ENCODE peak calls at places on chromosome 15, in six cellular contexts. R is testis; A is pancreas; E is foreskin keratinocyte; G is H9; X is CD4-positive, alpha-beta T cell. P is an unnamed sample.

GRCh38 chr15:97977734-97978133 is 17.2 kb downstream of the ARRDC4 start:
- DNase-seq in R (no peak), A (no peak), E (peak; percentile 90), G (no peak), X (no peak), P (no peak)

GRCh38 chr15:88917764-88918163 is 4.6 kb upstream of the MFGE8 start:
- DNase-seq in R (no peak), A (no peak), E (no peak), G (no peak), X (no peak), P (no peak)

GRCh38 chr15:59549339-59549807 is 62.2 kb upstream of the GCNT3 start:
- DNase-seq in R (no peak), A (no peak), E (no peak), G (peak; percentile 66), X (no peak), P (no peak)

GRCh38 chr15:64163662-64164362 is 990 bp upstream of the PPIB start:
- DNase-seq in R (peak; percentile 51), A (no peak), E (no peak), G (no peak), X (no peak), P (no peak)

GRCh38 chr15:39731266-39731665 is 51.4 kb downstream of the FSIP1 start:
- DNase-seq in R (no peak), A (no peak), E (no peak), G (no peak), X (no peak), P (no peak)

GRCh38 chr15:81108427-81108826 is 25.6 kb upstream of the CFAP161 start:
- DNase-seq in R (no peak), A (no peak), E (no peak), G (no peak), X (no peak), P (no peak)

GRCh38 chr15:55588070-55588817 is at the start of gene PYGO1:
- DNase-seq in R (peak; percentile 68), A (peak; percentile 85), E (peak; percentile 32), G (peak; percentile 62), X (peak; percentile 6), P (no peak)

GRCh38 chr15:93044301-93045190 is 44.5 kb downstream of the RGMA start:
- DNase-seq in R (no peak), A (peak; percentile 63), E (no peak), G (no peak), X (no peak), P (no peak)

GRCh38 chr15:101689901-101690300 is 34.4 kb downstream of the TARS3 start:
- DNase-seq in R (no peak), A (no peak), E (peak; percentile 76), G (no peak), X (no peak), P (no peak)

GRCh38 chr15:67142142-67143092 is 77.0 kb downstream of the SMAD3 start:
- DNase-seq in R (no peak), A (no peak), E (no peak), G (no peak), X (no peak), P (no peak)

GRCh38 chr15:83200589-83200988 is 7.0 kb downstream of the HDGFL3 start:
- DNase-seq in R (no peak), A (no peak), E (no peak), G (no peak), X (no peak), P (no peak)
- H3K27ac ChIP-seq in R (no peak overlapping the region), A (no peak overlapping the region), E (no peak overlapping the region), G (no peak overlapping the region), X (no peak overlapping the region), P (no peak overlapping the region)

DNA sequence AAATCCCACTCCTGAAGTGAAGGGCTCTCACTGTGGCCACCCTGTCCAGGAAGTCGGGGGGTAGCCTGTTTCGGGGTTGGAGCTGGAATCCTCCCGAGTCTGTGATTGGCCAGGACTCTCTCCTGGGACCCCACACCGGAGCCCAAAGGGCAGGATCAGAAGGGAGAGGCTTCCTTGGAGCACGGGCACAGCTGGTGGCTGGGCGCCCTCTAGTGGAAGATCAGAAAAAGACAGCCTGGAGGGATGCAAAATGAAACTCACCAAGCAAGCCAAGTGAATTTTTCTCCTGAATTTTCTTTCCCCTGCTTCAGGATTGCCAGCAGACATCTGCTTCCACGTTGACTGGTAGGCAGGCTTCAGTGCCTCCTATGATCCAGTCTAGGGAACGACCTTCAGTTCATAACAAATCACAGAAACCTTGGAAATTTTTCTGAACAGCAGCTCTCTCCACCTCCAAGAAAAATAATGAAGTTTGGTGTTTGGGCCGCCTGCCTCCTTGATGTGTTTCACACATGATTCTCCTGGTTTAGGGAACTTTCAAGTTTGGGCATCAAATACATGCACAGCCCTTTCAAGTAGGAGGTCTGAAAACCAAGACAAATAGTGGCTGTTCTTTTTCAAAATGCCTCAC is 224.7 kb downstream of the VPS13C start:
- DNase-seq in R (peak; percentile 83), A (peak; percentile 73), E (peak; percentile 8), G (peak; percentile 83), X (peak; percentile 23), P (no peak)
- H3K27ac ChIP-seq in R (no peak overlapping the region), A (no peak overlapping the region), E (no peak overlapping the region), G (no peak overlapping the region), X (no peak overlapping the region), P (no peak overlapping the region)

GRCh38 chr15:76517910-76518309 is 181.3 kb downstream of the ISL2 start:
- DNase-seq in R (no peak), A (no peak), E (no peak), G (peak; percentile 30), X (no peak), P (no peak)

GRCh38 chr15:76514292-76514691 is 177.7 kb downstream of the ISL2 start:
- DNase-seq in R (no peak), A (no peak), E (no peak), G (no peak), X (no peak), P (no peak)

GRCh38 chr15:76512971-76513370 is 176.4 kb downstream of the ISL2 start:
- DNase-seq in R (no peak), A (no peak), E (peak; percentile 44), G (no peak), X (no peak), P (no peak)
- H3K27ac ChIP-seq in R (no peak overlapping the region), A (no peak overlapping the region), E (no peak overlapping the region), G (no peak overlapping the region), X (no peak overlapping the region), P (no peak overlapping the region)

GRCh38 chr15:70835415-70835814 is 18.5 kb downstream of the LARP6 start:
- DNase-seq in R (peak; percentile 84), A (no peak), E (no peak), G (no peak), X (no peak), P (no peak)

GRCh38 chr15:70832176-70832575 is 21.8 kb downstream of the LARP6 start:
- DNase-seq in R (peak; percentile 4), A (no peak), E (no peak), G (no peak), X (no peak), P (no peak)

GRCh38 chr15:70834999-70835398 is 19.0 kb downstream of the LARP6 start:
- DNase-seq in R (no peak), A (no peak), E (no peak), G (no peak), X (no peak), P (no peak)

GRCh38 chr15:70835826-70836225 is 18.1 kb downstream of the LARP6 start:
- DNase-seq in R (peak; percentile 88), A (no peak), E (no peak), G (no peak), X (no peak), P (no peak)

DNA sequence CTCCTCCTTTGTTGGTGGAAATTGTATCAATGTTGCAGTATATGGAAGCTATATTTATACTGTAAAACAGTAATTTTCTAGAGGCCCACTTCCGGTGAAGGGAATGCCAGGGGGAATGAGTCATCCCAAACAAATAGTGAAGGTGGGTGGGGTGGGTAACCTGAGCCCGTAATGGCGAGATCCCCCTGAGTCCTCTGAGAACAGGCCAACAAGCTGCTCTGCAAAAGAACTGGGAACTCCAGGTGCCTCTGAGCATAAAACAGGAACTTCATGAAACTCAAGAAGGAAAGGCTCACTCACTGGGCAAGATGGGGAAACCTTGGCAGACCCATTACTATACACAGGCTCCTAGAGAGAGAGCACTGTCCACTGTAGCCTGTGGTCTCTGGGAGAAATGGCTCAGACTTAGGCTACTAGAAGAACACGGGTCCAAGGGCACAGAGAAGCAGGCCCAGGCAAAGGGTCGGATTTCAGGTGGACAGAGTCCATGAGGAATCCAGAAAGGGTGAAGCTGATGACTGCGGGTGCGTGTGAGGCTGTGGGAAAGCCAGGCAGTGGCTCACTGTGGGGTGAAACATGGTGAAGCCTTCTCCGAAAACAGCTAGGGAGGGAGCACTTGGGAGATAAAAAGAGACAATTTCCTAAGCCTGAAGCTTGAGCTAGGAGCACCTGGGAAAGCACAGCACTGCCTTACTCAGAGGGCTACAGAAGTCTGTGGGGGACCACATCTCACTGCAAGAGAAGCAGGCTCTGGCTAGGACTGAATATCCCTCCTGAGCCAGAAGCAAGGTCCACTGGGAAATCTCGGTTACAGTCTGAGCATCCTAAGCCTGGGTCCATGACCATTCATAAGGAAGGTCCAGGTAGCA is 19.8 kb downstream of the LARP6 start:
- DNase-seq in R (no peak), A (no peak), E (peak; percentile 52), G (peak; percentile 59), X (no peak), P (no peak)
- H3K27ac ChIP-seq in R (peak overlapping the region; percentile 67), A (no peak overlapping the region), E (peak overlapping the region; percentile 56), G (peak overlapping the region; percentile 22), X (no peak overlapping the region), P (peak overlapping the region; percentile 68)

GRCh38 chr15:75045332-75046015 is 22.1 kb downstream of the PPCDC start:
- DNase-seq in R (no peak), A (no peak), E (no peak), G (no peak), X (no peak), P (no peak)
- H3K27ac ChIP-seq in R (no peak overlapping the region), A (no peak overlapping the region), E (no peak overlapping the region), G (no peak overlapping the region), X (no peak overlapping the region), P (no peak overlapping the region)

GRCh38 chr15:70715840-70716510 is 47.4 kb downstream of the UACA start:
- DNase-seq in R (no peak), A (peak; percentile 28), E (no peak), G (no peak), X (no peak), P (no peak)

GRCh38 chr15:70714575-70714974 is 48.8 kb downstream of the UACA start:
- DNase-seq in R (no peak), A (no peak), E (peak; percentile 51), G (no peak), X (no peak), P (no peak)

GRCh38 chr15:70713547-70714414 is 49.6 kb downstream of the UACA start:
- DNase-seq in R (no peak), A (no peak), E (peak; percentile 24), G (no peak), X (no peak), P (no peak)

GRCh38 chr15:70720228-70721016 is 42.9 kb downstream of the UACA start:
- DNase-seq in R (no peak), A (no peak), E (no peak), G (no peak), X (no peak), P (no peak)

DNA sequence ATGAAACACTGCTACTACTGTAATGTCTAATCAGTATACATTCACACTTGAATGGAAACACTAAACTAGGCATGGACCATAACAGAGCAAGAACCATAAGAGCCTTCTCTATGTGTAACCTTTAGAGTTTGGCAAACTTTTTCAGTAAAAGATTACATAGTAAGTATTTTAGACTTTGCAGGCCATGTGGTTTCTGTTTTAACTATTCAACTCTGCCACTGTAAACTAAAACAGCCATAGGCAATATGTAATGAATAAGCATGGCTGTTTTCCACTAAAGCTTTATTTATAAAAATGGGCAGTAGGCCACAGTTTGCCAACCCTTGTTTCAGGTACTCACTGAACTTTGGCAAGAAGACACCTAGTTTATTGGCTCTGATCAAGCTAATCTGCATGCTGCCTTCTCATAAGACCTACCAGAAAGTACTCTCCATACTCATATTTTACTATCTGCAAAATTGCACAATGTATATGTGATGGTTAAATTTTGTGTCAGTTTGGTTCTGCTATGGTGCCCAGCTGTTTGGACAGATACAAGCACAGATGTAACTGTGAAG is 46.0 kb downstream of the UACA start:
- DNase-seq in R (no peak), A (no peak), E (no peak), G (no peak), X (no peak), P (no peak)
- H3K27ac ChIP-seq in R (no peak overlapping the region), A (no peak overlapping the region), E (no peak overlapping the region), G (no peak overlapping the region), X (no peak overlapping the region), P (no peak overlapping the region)